ENCODE peak calls at places on chromosomes 6 and 20, in nine cellular contexts. I is esophagus squamous epithelium; D is substantia nigra; Z is heart left ventricle; A is left ventricle myocardium inferior; V is effector CD4-positive, alpha-beta T cell; X is SHP77; O is stimulated activated CD4-positive, alpha-beta T cell treated with anti-CD3 and anti-CD28 coated beads, Interleukin-4, amount 100 ng/mL, for 48 hours; Y is HT1080. C is an unnamed sample.

GRCh38 chr20:1825492-1825891 is 69.7 kb upstream of the SIRPA start:
- DNase-seq in O (no peak), X (no peak), V (no peak), Z (no peak), A (no peak), D (no peak), Y (no peak), I (no peak), C (no peak)

GRCh38 chr20:47392015-47392720 is 35.7 kb upstream of the ZMYND8 start:
- DNase-seq in X (no peak), D (no peak), A (peak), I (no peak), V (no peak), Z (no peak), O (no peak), Y (peak), C (no peak)

GRCh38 chr20:16001286-16001685 is 572.0 kb downstream of the KIF16B start:
- DNase-seq in X (no peak), D (no peak), Y (no peak), I (no peak), O (no peak), V (no peak), A (no peak), Z (no peak), C (no peak)

GRCh38 chr20:56463428-56463827 is 5.0 kb upstream of the RTF2 start:
- DNase-seq in D (no peak), V (no peak), A (no peak), Z (no peak), O (no peak), Y (no peak), I (no peak), X (no peak), C (no peak)

GRCh38 chr20:32945710-32946221 is 58.5 kb downstream of the SUN5 start:
- DNase-seq in Y (peak), V (no peak), I (no peak), X (peak), D (no peak), O (no peak), A (no peak), Z (no peak), C (no peak)

GRCh38 chr6:42520786-42521607 is 42.8 kb upstream of the UBR2 start:
- DNase-seq in V (no peak), O (no peak), Y (peak), A (no peak), Z (no peak), X (no peak), D (no peak), I (no peak), C (no peak)

GRCh38 chr20:57392130-57392445 is 892 bp downstream of the RBM38 start:
- DNase-seq in V (no peak), O (no peak), D (no peak), X (no peak), Y (no peak), A (no peak), Z (no peak), I (no peak), C (no peak)

GRCh38 chr6:35195120-35195780 is 18.5 kb upstream of the SCUBE3 start:
- DNase-seq in A (no peak), V (no peak), Y (no peak), O (no peak), D (no peak), I (no peak), Z (no peak), X (no peak), C (no peak)

GRCh38 chr6:154377726-154378125 is 21.1 kb upstream of the IPCEF1 start:
- DNase-seq in A (no peak), Y (no peak), O (no peak), D (no peak), I (no peak), X (no peak), Z (no peak), V (no peak), C (no peak)

GRCh38 chr6:116190550-116190949 is 63.3 kb downstream of the TSPYL4 start:
- DNase-seq in Y (peak), D (no peak), A (no peak), V (no peak), X (no peak), O (no peak), I (no peak), Z (no peak), C (no peak)

GRCh38 chr20:38883081-38883980 is 42.9 kb upstream of the FAM83D start:
- DNase-seq in Z (peak), O (no peak), V (no peak), I (no peak), X (peak), Y (no peak), A (no peak), D (peak), C (no peak)

C was measured in stimulated activated CD8-positive, alpha-beta memory T cell treated with anti-CD3 and anti-CD28 coated beads, Interleukin-15, amount 100 ng/mL, for 48 hours.